ENCODE peak calls at places on chromosomes 16 and 17, in five cellular contexts. One of them, this sample, is unnamed.

GRCh38 chr16:76441391-76441790 is 164.2 kb downstream of the CNTNAP4 start:
- DNase-seq in iPS DF 6.9: no peak
- DNase-seq in hippocampal formation: no peak
- DNase-seq in SJCRH30: no peak
- DNase-seq in nucleus accumbens: no peak
- DNase-seq in this sample: no peak

GRCh38 chr17:69535022-69535570 is 120.6 kb downstream of the MAP2K6 start:
- DNase-seq in iPS DF 6.9: no peak
- DNase-seq in hippocampal formation: no peak
- DNase-seq in SJCRH30: no peak
- DNase-seq in nucleus accumbens: no peak
- DNase-seq in this sample: peak

GRCh38 chr16:23512168-23512695 is 1.9 kb upstream of the GGA2 start:
- DNase-seq in iPS DF 6.9: no peak
- DNase-seq in hippocampal formation: no peak
- DNase-seq in SJCRH30: no peak
- DNase-seq in nucleus accumbens: no peak
- DNase-seq in this sample: no peak

GRCh38 chr16:49112754-49113153 is 168.9 kb downstream of the CBLN1 start:
- DNase-seq in iPS DF 6.9: no peak
- DNase-seq in hippocampal formation: no peak
- DNase-seq in SJCRH30: no peak
- DNase-seq in nucleus accumbens: no peak
- DNase-seq in this sample: peak

GRCh38 chr16:70770968-70771552 is 29.9 kb downstream of the VAC14 start:
- DNase-seq in iPS DF 6.9: no peak
- DNase-seq in hippocampal formation: peak
- DNase-seq in SJCRH30: peak
- DNase-seq in nucleus accumbens: peak
- DNase-seq in this sample: peak

GRCh38 chr16:27689711-27690110 is 139.8 kb downstream of the KATNIP start:
- DNase-seq in iPS DF 6.9: no peak
- DNase-seq in hippocampal formation: no peak
- DNase-seq in SJCRH30: no peak
- DNase-seq in nucleus accumbens: no peak
- DNase-seq in this sample: no peak

GRCh38 chr17:36608794-36609497 is 7.6 kb downstream of the MRM1 start:
- DNase-seq in iPS DF 6.9: no peak
- DNase-seq in hippocampal formation: peak
- DNase-seq in SJCRH30: no peak
- DNase-seq in nucleus accumbens: peak
- DNase-seq in this sample: peak

GRCh38 chr17:59626756-59627155 is 7.1 kb downstream of the CLTC start:
- DNase-seq in iPS DF 6.9: no peak
- DNase-seq in hippocampal formation: no peak
- DNase-seq in SJCRH30: no peak
- DNase-seq in nucleus accumbens: no peak
- DNase-seq in this sample: no peak

GRCh38 chr16:9787717-9788116 is 394.5 kb downstream of the GRIN2A start:
- DNase-seq in iPS DF 6.9: no peak
- DNase-seq in hippocampal formation: no peak
- DNase-seq in SJCRH30: no peak
- DNase-seq in nucleus accumbens: no peak
- DNase-seq in this sample: no peak

GRCh38 chr16:87924041-87924851 is 12.1 kb downstream of the CA5A start:
- DNase-seq in iPS DF 6.9: no peak
- DNase-seq in hippocampal formation: no peak
- DNase-seq in SJCRH30: no peak
- DNase-seq in nucleus accumbens: no peak
- DNase-seq in this sample: no peak

GRCh38 chr17:81511800-81512559 is 619 bp downstream of the ACTG1 start:
- DNase-seq in iPS DF 6.9: no peak
- DNase-seq in hippocampal formation: no peak
- DNase-seq in SJCRH30: no peak
- DNase-seq in nucleus accumbens: no peak
- DNase-seq in this sample: no peak

GRCh38 chr17:57165754-57166153 is 80.7 kb downstream of the AKAP1 start:
- DNase-seq in iPS DF 6.9: no peak
- DNase-seq in hippocampal formation: no peak
- DNase-seq in SJCRH30: no peak
- DNase-seq in nucleus accumbens: no peak
- DNase-seq in this sample: no peak

GRCh38 chr17:78476149-78476548 is 97.7 kb downstream of the PGS1 start:
- DNase-seq in iPS DF 6.9: no peak
- DNase-seq in hippocampal formation: no peak
- DNase-seq in SJCRH30: no peak
- DNase-seq in nucleus accumbens: no peak
- DNase-seq in this sample: no peak

GRCh38 chr17:1716912-1717695 is 6.9 kb upstream of the TLCD2 start:
- DNase-seq in iPS DF 6.9: peak
- DNase-seq in hippocampal formation: peak
- DNase-seq in SJCRH30: peak
- DNase-seq in nucleus accumbens: peak
- DNase-seq in this sample: peak

GRCh38 chr17:62717589-62718342 is 90.3 kb downstream of the MRC2 start:
- DNase-seq in iPS DF 6.9: no peak
- DNase-seq in hippocampal formation: no peak
- DNase-seq in SJCRH30: no peak
- DNase-seq in nucleus accumbens: no peak
- DNase-seq in this sample: no peak

GRCh38 chr17:39744075-39744835 is 6.5 kb downstream of the GRB7 start:
- DNase-seq in iPS DF 6.9: no peak
- DNase-seq in hippocampal formation: no peak
- DNase-seq in SJCRH30: no peak
- DNase-seq in nucleus accumbens: no peak
- DNase-seq in this sample: no peak

GRCh38 chr17:5753421-5753820 is 169.1 kb upstream of the NLRP1 start:
- DNase-seq in iPS DF 6.9: no peak
- DNase-seq in hippocampal formation: no peak
- DNase-seq in SJCRH30: no peak
- DNase-seq in nucleus accumbens: no peak
- DNase-seq in this sample: no peak

GRCh38 chr17:29172589-29172988 is 7.6 kb downstream of the MYO18A start:
- DNase-seq in iPS DF 6.9: no peak
- DNase-seq in hippocampal formation: no peak
- DNase-seq in SJCRH30: no peak
- DNase-seq in nucleus accumbens: no peak
- DNase-seq in this sample: no peak

GRCh38 chr16:80948886-80949502 is 57.7 kb downstream of the CMC2 start:
- DNase-seq in iPS DF 6.9: no peak
- DNase-seq in hippocampal formation: peak
- DNase-seq in SJCRH30: peak
- DNase-seq in nucleus accumbens: peak
- DNase-seq in this sample: peak

GRCh38 chr16:66130296-66130910 is 236.1 kb upstream of the CDH5 start:
- DNase-seq in iPS DF 6.9: no peak
- DNase-seq in hippocampal formation: no peak
- DNase-seq in SJCRH30: peak
- DNase-seq in nucleus accumbens: no peak
- DNase-seq in this sample: no peak

GRCh38 chr17:8532021-8532420 is 96.3 kb downstream of the NDEL1 start:
- DNase-seq in iPS DF 6.9: no peak
- DNase-seq in hippocampal formation: no peak
- DNase-seq in SJCRH30: no peak
- DNase-seq in nucleus accumbens: no peak
- DNase-seq in this sample: peak

GRCh38 chr17:9512323-9513168 is 63.1 kb downstream of the STX8 start:
- DNase-seq in iPS DF 6.9: no peak
- DNase-seq in hippocampal formation: no peak
- DNase-seq in SJCRH30: no peak
- DNase-seq in nucleus accumbens: no peak
- DNase-seq in this sample: no peak

GRCh38 chr16:71927383-71927782 is 32.1 kb downstream of the IST1 start:
- DNase-seq in iPS DF 6.9: no peak
- DNase-seq in hippocampal formation: no peak
- DNase-seq in SJCRH30: peak
- DNase-seq in nucleus accumbens: no peak
- DNase-seq in this sample: peak

GRCh38 chr17:42853597-42853967 is 2.6 kb downstream of the AOC3 start:
- DNase-seq in iPS DF 6.9: no peak
- DNase-seq in hippocampal formation: no peak
- DNase-seq in SJCRH30: no peak
- DNase-seq in nucleus accumbens: no peak
- DNase-seq in this sample: no peak

GRCh38 chr16:86088816-86089215 is 189.9 kb downstream of the IRF8 start:
- DNase-seq in iPS DF 6.9: no peak
- DNase-seq in hippocampal formation: no peak
- DNase-seq in SJCRH30: no peak
- DNase-seq in nucleus accumbens: no peak
- DNase-seq in this sample: no peak

GRCh38 chr17:79232957-79233356 is 158.3 kb downstream of the ENGASE start:
- DNase-seq in iPS DF 6.9: no peak
- DNase-seq in hippocampal formation: no peak
- DNase-seq in SJCRH30: no peak
- DNase-seq in nucleus accumbens: no peak
- DNase-seq in this sample: no peak

GRCh38 chr17:3888343-3889171 is 4.3 kb downstream of the CAMKK1 start:
- DNase-seq in iPS DF 6.9: no peak
- DNase-seq in hippocampal formation: peak
- DNase-seq in SJCRH30: no peak
- DNase-seq in nucleus accumbens: no peak
- DNase-seq in this sample: peak

GRCh38 chr17:44170499-44171201 is at the start of gene ASB16:
- DNase-seq in iPS DF 6.9: no peak
- DNase-seq in hippocampal formation: no peak
- DNase-seq in SJCRH30: peak
- DNase-seq in nucleus accumbens: no peak
- DNase-seq in this sample: peak

GRCh38 chr17:19553036-19553435 is 19.4 kb downstream of the SLC47A1 start:
- DNase-seq in iPS DF 6.9: no peak
- DNase-seq in hippocampal formation: no peak
- DNase-seq in SJCRH30: no peak
- DNase-seq in nucleus accumbens: no peak
- DNase-seq in this sample: no peak

GRCh38 chr16:65950211-65950610 is 416.3 kb upstream of the CDH5 start:
- DNase-seq in iPS DF 6.9: no peak
- DNase-seq in hippocampal formation: no peak
- DNase-seq in SJCRH30: peak
- DNase-seq in nucleus accumbens: no peak
- DNase-seq in this sample: peak

GRCh38 chr17:2853722-2854580 is 57.7 kb downstream of the RAP1GAP2 start:
- DNase-seq in iPS DF 6.9: no peak
- DNase-seq in hippocampal formation: no peak
- DNase-seq in SJCRH30: peak
- DNase-seq in nucleus accumbens: no peak
- DNase-seq in this sample: peak

GRCh38 chr16:31699601-31700000 is 171.9 kb downstream of the AHSP start:
- DNase-seq in iPS DF 6.9: no peak
- DNase-seq in hippocampal formation: no peak
- DNase-seq in SJCRH30: no peak
- DNase-seq in nucleus accumbens: no peak
- DNase-seq in this sample: no peak

GRCh38 chr17:2749058-2749783 is at the start of gene CCDC92B:
- DNase-seq in iPS DF 6.9: no peak
- DNase-seq in hippocampal formation: no peak
- DNase-seq in SJCRH30: no peak
- DNase-seq in nucleus accumbens: peak
- DNase-seq in this sample: no peak

GRCh38 chr17:40022497-40022896 is 7.3 kb downstream of the CSF3 start:
- DNase-seq in iPS DF 6.9: no peak
- DNase-seq in hippocampal formation: no peak
- DNase-seq in SJCRH30: no peak
- DNase-seq in nucleus accumbens: no peak
- DNase-seq in this sample: no peak

GRCh38 chr16:17590711-17591654 is 120.2 kb upstream of the XYLT1 start:
- DNase-seq in iPS DF 6.9: no peak
- DNase-seq in hippocampal formation: no peak
- DNase-seq in SJCRH30: no peak
- DNase-seq in nucleus accumbens: no peak
- DNase-seq in this sample: no peak

GRCh38 chr17:7858487-7858832 is 657 bp downstream of the CYB5D1 start:
- DNase-seq in iPS DF 6.9: no peak
- DNase-seq in hippocampal formation: no peak
- DNase-seq in SJCRH30: no peak
- DNase-seq in nucleus accumbens: no peak
- DNase-seq in this sample: peak

GRCh38 chr16:69072640-69072974 is 32.8 kb upstream of the HAS3 start:
- DNase-seq in iPS DF 6.9: no peak
- DNase-seq in hippocampal formation: no peak
- DNase-seq in SJCRH30: no peak
- DNase-seq in nucleus accumbens: no peak
- DNase-seq in this sample: no peak

GRCh38 chr17:82655038-82655479 is 6.8 kb upstream of the WDR45B start:
- DNase-seq in iPS DF 6.9: no peak
- DNase-seq in hippocampal formation: no peak
- DNase-seq in SJCRH30: no peak
- DNase-seq in nucleus accumbens: no peak
- DNase-seq in this sample: peak

GRCh38 chr16:29662000-29662728 is 883 bp upstream of the SPN start:
- DNase-seq in iPS DF 6.9: no peak
- DNase-seq in hippocampal formation: no peak
- DNase-seq in SJCRH30: no peak
- DNase-seq in nucleus accumbens: no peak
- DNase-seq in this sample: no peak

GRCh38 chr16:78098087-78098486 is 1.4 kb upstream of the WWOX start:
- DNase-seq in iPS DF 6.9: no peak
- DNase-seq in hippocampal formation: no peak
- DNase-seq in SJCRH30: no peak
- DNase-seq in nucleus accumbens: no peak
- DNase-seq in this sample: no peak

This sample was measured in hepatocyte.